ENCODE peak calls at places on chromosomes 1 and 21, in seven cellular contexts. U is body of pancreas; H is endothelial cell of umbilical vein; X is CD4-positive, alpha-beta memory T cell; A is heart left ventricle; Z is hypothalamus; G is glutamatergic neuron. N is an unnamed sample.

GRCh38 chr1:58465176-58465575 is 81.3 kb downstream of the OMA1 start:
- DNase-seq in U (no peak), H (no peak), X (no peak), A (no peak), Z (no peak), G (no peak), N (no peak)

GRCh38 chr1:20219991-20220390 is 33.7 kb upstream of the PLA2G2C start:
- DNase-seq in U (no peak), H (no peak), X (no peak), A (no peak), Z (no peak), G (no peak), N (no peak)

GRCh38 chr1:6130596-6130995 is 49.5 kb downstream of the CHD5 start:
- DNase-seq in U (peak; percentile 2), H (no peak), X (no peak), A (no peak), Z (no peak), G (no peak), N (peak; percentile 55)

GRCh38 chr21:38499296-38499695 is 1.0 kb upstream of the ERG start:
- DNase-seq in U (no peak), H (peak; percentile 96), X (no peak), A (no peak), Z (no peak), G (no peak), N (no peak)

GRCh38 chr1:214332950-214333798 is 52.2 kb downstream of the SMYD2 start:
- DNase-seq in U (peak; percentile 56), H (peak; percentile 54), X (peak; percentile 14), A (peak; percentile 45), Z (no peak), G (peak; percentile 76), N (no peak)

GRCh38 chr21:41715649-41716321 is 51.1 kb downstream of the RIPK4 start:
- DNase-seq in U (peak; percentile 71), H (no peak), X (no peak), A (no peak), Z (no peak), G (no peak), N (no peak)

GRCh38 chr1:28416509-28417194 is 47.1 kb downstream of the PHACTR4 start:
- DNase-seq in U (no peak), H (no peak), X (no peak), A (no peak), Z (no peak), G (no peak), N (no peak)

GRCh38 chr1:30262158-30262557 is 461.2 kb downstream of the MATN1 start:
- DNase-seq in U (no peak), H (no peak), X (no peak), A (no peak), Z (no peak), G (peak; percentile 3), N (peak; percentile 29)

GRCh38 chr1:241589524-241589923 is 50.6 kb downstream of the CHML start:
- DNase-seq in U (no peak), H (no peak), X (no peak), A (no peak), Z (no peak), G (no peak), N (no peak)

GRCh38 chr1:20485527-20486456 is at the start of gene CAMK2N1:
- DNase-seq in U (peak; percentile 67), H (peak; percentile 44), X (peak; percentile 54), A (peak; percentile 77), Z (peak; percentile 81), G (peak; percentile 83), N (peak; percentile 75)

GRCh38 chr1:209850342-209850979 is 22.7 kb downstream of the UTP25 start:
- DNase-seq in U (peak; percentile 44), H (peak; percentile 59), X (no peak), A (peak; percentile 47), Z (no peak), G (peak; percentile 85), N (no peak)

GRCh38 chr1:220901906-220902305 is 22.7 kb downstream of the HLX start:
- DNase-seq in U (no peak), H (no peak), X (no peak), A (no peak), Z (no peak), G (no peak), N (no peak)

GRCh38 chr1:184930645-184931044 is 43.7 kb downstream of the NIBAN1 start:
- DNase-seq in U (no peak), H (no peak), X (peak; percentile 9), A (no peak), Z (no peak), G (no peak), N (no peak)

GRCh38 chr1:231162300-231162969 is 577 bp downstream of the TRIM67 start:
- DNase-seq in U (peak; percentile 43), H (peak; percentile 34), X (peak; percentile 19), A (no peak), Z (peak; percentile 20), G (peak; percentile 74), N (no peak)

GRCh38 chr1:44246806-44247205 is 33.5 kb downstream of the DMAP1 start:
- DNase-seq in U (no peak), H (no peak), X (no peak), A (no peak), Z (no peak), G (no peak), N (no peak)

GRCh38 chr1:168428063-168428731 is 115.6 kb downstream of the XCL2 start:
- DNase-seq in U (no peak), H (no peak), X (no peak), A (peak; percentile 59), Z (no peak), G (no peak), N (no peak)

GRCh38 chr1:169868978-169869377 is 24.7 kb downstream of the SCYL3 start:
- DNase-seq in U (no peak), H (no peak), X (no peak), A (no peak), Z (no peak), G (no peak), N (no peak)

GRCh38 chr21:25970254-25970930 is 200.2 kb downstream of the APP start:
- DNase-seq in U (no peak), H (no peak), X (no peak), A (peak; percentile 41), Z (no peak), G (no peak), N (no peak)

GRCh38 chr1:63917571-63918394 is 144.0 kb downstream of the ROR1 start:
- DNase-seq in U (no peak), H (no peak), X (no peak), A (no peak), Z (no peak), G (peak; percentile 28), N (no peak)